ENCODE peak calls at places on chromosome 12, in four cellular contexts. V, B, U and I are unnamed samples. For H3K9me3, the result is how much of the 10 kb centered on the place peaks cover.

GRCh38 chr12:96047621-96048211 is 12.3 kb upstream of the LTA4H start:
- DNase-seq in U (peak), V (peak), B (no peak), I (no peak)

GRCh38 chr12:9798008-9798619 is 29.2 kb upstream of the KLRF1 start:
- DNase-seq in U (peak), V (peak), B (peak), I (no peak)

GRCh38 chr12:109358154-109358869 is 10.6 kb downstream of the MYO1H start:
- DNase-seq in B (no peak), U (no peak), V (no peak), I (no peak)

GRCh38 chr12:119644930-119645329 is 23.0 kb upstream of the PRKAB1 start:
- DNase-seq in B (no peak), U (no peak), V (no peak), I (no peak)

GRCh38 chr12:115998119-115998633 is 279.3 kb downstream of the MED13L start:
- DNase-seq in V (peak), U (peak), B (no peak), I (no peak)

GRCh38 chr12:103312742-103313354 is 182.9 kb downstream of the C12orf42 start:
- DNase-seq in U (no peak), V (no peak), B (no peak), I (no peak)

GRCh38 chr12:68069276-68069675 is 80.0 kb downstream of the IFNG-AS1 start:
- DNase-seq in B (no peak), U (no peak), V (no peak), I (no peak)

GRCh38 chr12:52573743-52574142 is at the start of gene KRT74:
- DNase-seq in U (no peak), V (no peak), B (no peak), I (no peak)

GRCh38 chr12:51897181-51897580 is 9.3 kb downstream of the ANKRD33 start:
- DNase-seq in B (no peak), U (no peak), V (no peak), I (no peak)

GRCh38 chr12:62767946-62768345 is 167.0 kb downstream of the PPM1H start:
- DNase-seq in U (no peak), B (no peak), V (no peak), I (no peak)

GRCh38 chr12:47507221-47507620 is 198.6 kb downstream of the RPAP3 start:
- DNase-seq in V (no peak), U (no peak), B (no peak), I (no peak)

GRCh38 chr12:49243631-49244030 is 21.3 kb upstream of the TUBA1C start:
- DNase-seq in B (no peak), U (no peak), V (no peak), I (no peak)

GRCh38 chr12:724194-724855 is 28.1 kb upstream of the WNK1 start:
- DNase-seq in V (no peak), U (no peak), B (peak), I (no peak)

GRCh38 chr12:98618952-98619351 is 25.5 kb downstream of the SLC25A3 start:
- DNase-seq in V (no peak), U (no peak), B (no peak), I (no peak)

GRCh38 chr12:88444481-88444880 is 135.8 kb downstream of the KITLG start:
- DNase-seq in V (no peak), U (no peak), B (no peak), I (no peak)

GRCh38 chr12:49061157-49061650 is 610 bp upstream of the KMT2D start:
- DNase-seq in U (no peak), B (no peak), V (no peak), I (no peak)

GRCh38 chr12:127785535-127785934 is 481.4 kb upstream of the TMEM132C start:
- DNase-seq in U (no peak), V (no peak), B (no peak), I (no peak)

GRCh38 chr12:108333898-108334699 is 5.0 kb downstream of the CMKLR1 start:
- DNase-seq in U (no peak), V (no peak), B (no peak), I (no peak)

GRCh38 chr12:67716817-67717216 is 68.3 kb downstream of the DYRK2 start:
- DNase-seq in U (no peak), B (no peak), V (no peak), I (no peak)

GRCh38 chr12:122023339-122024131 is 1.9 kb downstream of the BCL7A start:
- DNase-seq in V (peak), B (no peak), U (peak), I (peak)

GRCh38 chr12:15621140-15621539 is 168.0 kb downstream of the EPS8 start:
- DNase-seq in V (no peak), B (no peak), U (no peak), I (no peak)

DNA sequence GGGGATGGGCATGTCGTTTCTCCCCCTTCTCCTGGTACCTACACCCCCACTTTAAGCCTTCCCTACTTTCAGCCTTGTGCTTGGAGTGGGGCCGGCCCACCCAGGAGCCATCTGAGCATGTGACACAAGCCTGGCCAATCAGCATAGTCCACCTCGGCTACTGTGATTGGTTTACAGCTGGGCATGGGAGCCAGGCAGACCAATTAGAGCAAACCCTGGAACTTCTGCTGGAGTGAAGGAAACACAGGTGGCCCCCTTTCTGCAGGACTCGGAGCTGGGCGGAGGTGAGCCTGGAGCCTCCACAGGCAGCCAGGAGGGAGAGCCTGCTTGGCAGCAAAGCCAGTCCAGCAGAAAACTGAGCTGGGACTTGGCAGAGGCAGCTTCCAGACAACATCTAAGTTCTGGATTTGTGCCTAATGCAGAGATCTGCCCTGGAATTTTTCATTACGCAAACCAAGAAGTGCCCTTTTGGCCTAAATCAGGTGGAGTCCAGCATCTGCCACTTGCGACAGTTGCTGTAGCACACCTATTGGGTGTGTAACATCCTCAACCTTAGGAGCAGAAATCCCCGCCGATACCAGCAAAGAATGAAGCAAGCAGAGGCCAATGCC is 59.5 kb downstream of the SCARB1 start:
- DNase-seq in U (peak), V (no peak), B (no peak), I (peak)
- H3K27ac ChIP-seq in U (no peak), V (no peak), B (no peak), I (peak)

DNA sequence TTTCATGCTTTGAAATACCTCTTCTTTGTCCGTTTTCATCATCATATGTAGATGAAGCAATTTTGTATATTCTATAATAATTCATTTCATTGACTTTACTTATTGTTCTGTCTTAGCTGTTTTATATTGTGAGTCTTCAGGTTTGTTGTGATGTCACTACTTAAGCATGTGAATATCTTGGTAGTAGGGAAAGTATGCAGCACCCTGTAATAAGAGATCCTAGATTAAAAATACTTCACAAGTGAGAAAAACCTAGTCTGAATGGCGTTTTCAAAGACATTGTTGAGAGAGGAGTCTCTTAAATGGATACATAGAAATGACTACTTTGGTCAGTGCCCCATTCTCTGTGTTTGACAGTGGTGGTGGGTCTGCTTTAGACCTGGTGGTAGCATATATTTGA is 61.4 kb downstream of the SLC16A7 start:
- DNase-seq in U (no peak), B (no peak), V (no peak), I (no peak)
- H3K9me3 ChIP-seq in U (under half), B (under half), V (under half), I (under half)

DNA sequence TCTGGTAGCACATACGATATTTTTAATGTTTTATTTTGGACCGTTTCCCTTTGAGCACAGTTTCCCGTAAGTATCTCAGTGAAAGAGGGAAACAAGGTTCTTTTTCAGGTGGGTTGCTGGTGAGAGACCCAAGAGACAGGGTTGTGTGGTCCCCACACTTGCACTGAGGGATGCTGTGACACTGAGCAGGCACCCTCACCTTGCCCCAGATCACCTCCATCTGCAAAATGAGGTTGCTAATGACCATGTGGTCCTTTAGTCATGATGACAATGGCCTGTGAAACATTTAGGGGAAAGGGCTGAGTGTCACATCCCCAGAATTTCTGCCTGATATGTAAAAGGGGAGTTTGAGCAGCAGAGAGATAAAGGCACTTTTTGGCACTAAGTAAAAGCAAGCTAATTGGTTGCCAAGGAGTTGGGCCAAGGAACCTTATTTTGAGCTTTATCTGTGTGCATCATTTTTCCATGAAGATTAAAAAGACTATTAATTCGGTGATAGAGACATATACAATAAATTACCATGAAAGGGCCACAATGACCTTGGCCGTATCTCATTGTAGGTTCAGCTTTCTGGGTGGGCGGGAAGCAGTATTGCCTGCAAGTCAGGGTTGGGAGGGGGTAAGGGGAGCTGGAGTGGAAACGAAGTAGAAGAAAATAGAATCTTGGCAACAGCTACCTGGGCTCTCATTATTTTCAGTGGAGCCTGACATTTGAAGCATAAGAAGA is 4.5 kb downstream of the CCND2 start:
- DNase-seq in B (no peak), U (no peak), V (no peak), I (no peak)
- H3K4me3 ChIP-seq in B (no peak), U (no peak), V (no peak), I (no peak)

DNA sequence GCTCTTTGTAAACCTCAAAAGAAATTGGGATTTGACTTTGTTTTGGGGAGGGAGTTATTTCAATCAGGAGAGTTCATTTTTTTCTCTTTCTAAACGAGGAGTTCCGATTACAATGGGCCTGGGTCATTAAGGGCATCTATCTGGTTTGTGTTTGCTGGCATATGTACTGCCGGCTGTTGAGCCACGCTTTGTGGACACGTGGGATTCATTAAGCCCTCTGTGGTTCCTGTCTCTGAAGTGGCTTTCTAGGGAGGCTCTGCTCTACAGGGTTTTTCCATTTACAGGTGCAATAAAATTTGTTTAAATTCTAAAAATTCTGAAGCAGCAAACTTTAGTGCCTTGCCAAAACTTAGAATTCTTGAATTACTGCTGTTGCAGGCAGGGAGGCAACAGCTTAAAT is 57.9 kb downstream of the GNS start:
- DNase-seq in B (no peak), U (no peak), V (no peak), I (no peak)
- H3K27ac ChIP-seq in B (no peak), U (no peak), V (no peak), I (no peak)

DNA sequence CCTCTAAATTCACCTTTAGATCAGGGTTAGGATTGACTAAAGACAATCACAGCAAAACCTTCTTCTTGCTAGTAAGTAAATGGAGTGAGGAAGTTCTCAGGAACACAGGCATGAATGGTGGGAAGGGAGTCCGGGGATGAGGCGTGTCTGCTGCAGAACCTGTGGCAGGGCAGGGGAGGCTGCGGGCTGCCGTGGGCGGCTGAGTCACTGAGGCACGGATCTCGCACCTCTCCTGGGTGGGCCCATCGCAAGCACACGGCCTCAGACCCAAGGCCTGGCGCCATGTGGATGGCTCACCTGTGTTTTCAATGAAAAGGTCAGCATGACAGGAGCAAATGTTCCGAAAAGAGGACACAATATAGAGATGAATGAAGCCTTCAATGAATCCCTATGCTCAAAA is 85.4 kb downstream of the PIWIL1 start:
- DNase-seq in U (no peak), B (no peak), V (no peak), I (no peak)
- H3K9me3 ChIP-seq in U (under half), B (under half), V (under half), I (under half)

GRCh38 chr12:81077686-81078441 is at the start of gene ACSS3:
- DNase-seq in B (no peak), U (peak), V (no peak), I (peak)
- H3K4me3 ChIP-seq in B (no peak), U (peak), V (peak), I (peak)

GRCh38 chr12:42475055-42475454 is 114.5 kb downstream of the PRICKLE1 start:
- DNase-seq in U (no peak), B (no peak), V (no peak), I (no peak)
- H3K27ac ChIP-seq in U (no peak), B (no peak), V (no peak), I (no peak)